ENCODE peak calls at places on chromosomes 3 and 15, in eight cellular contexts. One of them, this sample, is unnamed. For H3K27me3 and H3K9me3, the result is how much of the 10 kb centered on the place peaks cover.

GRCh38 chr3:129552287-129553050 is 9.5 kb downstream of the H1-8 start:
- DNase-seq in pancreas: no peak
- DNase-seq in BE2C: peak
- DNase-seq in neural progenitor cell: no peak
- DNase-seq in left lung: no peak
- DNase-seq in adrenal gland: no peak
- DNase-seq in PC-9: no peak
- DNase-seq in uterus: no peak
- DNase-seq in this sample: no peak

GRCh38 chr3:112074616-112075497 is 11.3 kb upstream of the C3orf52 start:
- DNase-seq in pancreas: peak
- DNase-seq in BE2C: no peak
- DNase-seq in neural progenitor cell: no peak
- DNase-seq in left lung: peak
- DNase-seq in adrenal gland: peak
- DNase-seq in PC-9: peak
- DNase-seq in uterus: no peak
- DNase-seq in this sample: peak

GRCh38 chr15:70879386-70879785 is 12.8 kb downstream of the THAP10 start:
- DNase-seq in pancreas: no peak
- DNase-seq in BE2C: no peak
- DNase-seq in neural progenitor cell: no peak
- DNase-seq in left lung: no peak
- DNase-seq in adrenal gland: no peak
- DNase-seq in PC-9: no peak
- DNase-seq in uterus: no peak
- DNase-seq in this sample: no peak

GRCh38 chr3:141485578-141486415 is 1.0 kb upstream of the RASA2 start:
- DNase-seq in pancreas: no peak
- DNase-seq in BE2C: no peak
- DNase-seq in neural progenitor cell: peak
- DNase-seq in left lung: no peak
- DNase-seq in adrenal gland: no peak
- DNase-seq in PC-9: peak
- DNase-seq in uterus: no peak
- DNase-seq in this sample: peak

GRCh38 chr3:123372789-123373534 is 75.9 kb downstream of the ADCY5 start:
- DNase-seq in pancreas: no peak
- DNase-seq in BE2C: no peak
- DNase-seq in neural progenitor cell: no peak
- DNase-seq in left lung: peak
- DNase-seq in adrenal gland: no peak
- DNase-seq in PC-9: no peak
- DNase-seq in uterus: no peak
- DNase-seq in this sample: no peak

GRCh38 chr15:33154366-33155166 is 39.9 kb downstream of the FMN1 start:
- DNase-seq in pancreas: peak
- DNase-seq in BE2C: no peak
- DNase-seq in neural progenitor cell: no peak
- DNase-seq in left lung: peak
- DNase-seq in adrenal gland: peak
- DNase-seq in PC-9: no peak
- DNase-seq in uterus: no peak
- DNase-seq in this sample: no peak

GRCh38 chr3:98732239-98733054 is 30.7 kb upstream of the ST3GAL6 start:
- DNase-seq in pancreas: peak
- DNase-seq in BE2C: peak
- DNase-seq in neural progenitor cell: peak
- DNase-seq in left lung: peak
- DNase-seq in adrenal gland: peak
- DNase-seq in PC-9: peak
- DNase-seq in uterus: peak
- DNase-seq in this sample: peak

GRCh38 chr3:31934018-31934417 is 47.0 kb downstream of the OSBPL10 start:
- DNase-seq in pancreas: no peak
- DNase-seq in BE2C: no peak
- DNase-seq in neural progenitor cell: no peak
- DNase-seq in left lung: no peak
- DNase-seq in adrenal gland: no peak
- DNase-seq in PC-9: no peak
- DNase-seq in uterus: no peak
- DNase-seq in this sample: no peak

GRCh38 chr15:55915221-55915620 is 78.2 kb downstream of the NEDD4 start:
- DNase-seq in pancreas: no peak
- DNase-seq in BE2C: no peak
- DNase-seq in neural progenitor cell: no peak
- DNase-seq in left lung: no peak
- DNase-seq in adrenal gland: no peak
- DNase-seq in PC-9: no peak
- DNase-seq in uterus: no peak
- DNase-seq in this sample: no peak

GRCh38 chr3:155890671-155891190 is 20.3 kb downstream of the GMPS start:
- DNase-seq in pancreas: no peak
- DNase-seq in BE2C: no peak
- DNase-seq in neural progenitor cell: no peak
- DNase-seq in left lung: no peak
- DNase-seq in adrenal gland: peak
- DNase-seq in PC-9: no peak
- DNase-seq in uterus: no peak
- DNase-seq in this sample: no peak

GRCh38 chr3:122188758-122189157 is 5.3 kb downstream of the CASR start:
- DNase-seq in pancreas: no peak
- DNase-seq in BE2C: no peak
- DNase-seq in neural progenitor cell: no peak
- DNase-seq in left lung: no peak
- DNase-seq in adrenal gland: no peak
- DNase-seq in PC-9: no peak
- DNase-seq in uterus: no peak
- DNase-seq in this sample: no peak

GRCh38 chr15:60326824-60327654 is 70.7 kb downstream of the ANXA2 start:
- DNase-seq in pancreas: no peak
- DNase-seq in BE2C: peak
- DNase-seq in neural progenitor cell: peak
- DNase-seq in left lung: no peak
- DNase-seq in adrenal gland: no peak
- DNase-seq in PC-9: peak
- DNase-seq in uterus: no peak
- DNase-seq in this sample: no peak

GRCh38 chr3:129597792-129598381 is 8.6 kb downstream of the PLXND1 start:
- DNase-seq in pancreas: no peak
- DNase-seq in BE2C: peak
- DNase-seq in neural progenitor cell: peak
- DNase-seq in left lung: no peak
- DNase-seq in adrenal gland: no peak
- DNase-seq in PC-9: no peak
- DNase-seq in uterus: no peak
- DNase-seq in this sample: no peak

GRCh38 chr3:195583831-195584542 is at the start of gene APOD:
- DNase-seq in pancreas: peak
- DNase-seq in BE2C: no peak
- DNase-seq in neural progenitor cell: no peak
- DNase-seq in left lung: peak
- DNase-seq in adrenal gland: no peak
- DNase-seq in PC-9: no peak
- DNase-seq in uterus: peak
- DNase-seq in this sample: peak

GRCh38 chr15:46127361-46127874 is 492.6 kb downstream of the SQOR start:
- DNase-seq in pancreas: no peak
- DNase-seq in BE2C: no peak
- DNase-seq in neural progenitor cell: no peak
- DNase-seq in left lung: no peak
- DNase-seq in adrenal gland: no peak
- DNase-seq in PC-9: no peak
- DNase-seq in uterus: no peak
- DNase-seq in this sample: no peak

GRCh38 chr3:68876112-68876713 is 56.1 kb downstream of the TAFA4 start:
- DNase-seq in pancreas: no peak
- DNase-seq in BE2C: peak
- DNase-seq in neural progenitor cell: peak
- DNase-seq in left lung: no peak
- DNase-seq in adrenal gland: peak
- DNase-seq in PC-9: peak
- DNase-seq in uterus: no peak
- DNase-seq in this sample: peak

GRCh38 chr3:134327594-134327975 is 46.7 kb downstream of the AMOTL2 start:
- DNase-seq in pancreas: no peak
- DNase-seq in BE2C: no peak
- DNase-seq in neural progenitor cell: no peak
- DNase-seq in left lung: peak
- DNase-seq in adrenal gland: no peak
- DNase-seq in PC-9: peak
- DNase-seq in uterus: no peak
- DNase-seq in this sample: peak

GRCh38 chr3:43287514-43287913 is 1.2 kb downstream of the SNRK start:
- DNase-seq in pancreas: no peak
- DNase-seq in BE2C: no peak
- DNase-seq in neural progenitor cell: no peak
- DNase-seq in left lung: no peak
- DNase-seq in adrenal gland: no peak
- DNase-seq in PC-9: no peak
- DNase-seq in uterus: no peak
- DNase-seq in this sample: no peak

DNA sequence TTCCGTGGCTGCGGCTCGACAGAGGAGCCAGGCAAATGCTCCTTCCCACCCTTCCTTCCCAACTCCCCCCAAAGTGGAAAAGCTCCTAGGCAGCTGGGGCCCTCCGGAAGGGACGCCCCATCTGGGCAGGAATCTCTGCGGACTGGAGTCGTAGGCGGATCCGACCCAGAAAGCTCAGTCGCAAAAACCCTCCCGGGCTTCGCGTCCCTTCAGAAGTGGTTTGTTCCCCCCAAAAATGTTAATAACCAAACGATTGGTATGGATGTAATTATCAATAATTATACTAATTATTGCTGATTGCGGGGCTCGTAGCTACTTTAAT is 3.8 kb downstream of the RNU6-1 start:
- DNase-seq in pancreas: no peak
- DNase-seq in BE2C: no peak
- DNase-seq in neural progenitor cell: peak
- DNase-seq in left lung: no peak
- DNase-seq in adrenal gland: no peak
- DNase-seq in PC-9: no peak
- DNase-seq in uterus: no peak
- DNase-seq in this sample: no peak
- H3K4me3 ChIP-seq in pancreas: no peak
- H3K4me3 ChIP-seq in BE2C: peak
- H3K4me3 ChIP-seq in neural progenitor cell: peak
- H3K4me3 ChIP-seq in left lung: peak
- H3K4me3 ChIP-seq in adrenal gland: no peak
- H3K4me3 ChIP-seq in PC-9: no peak
- H3K4me3 ChIP-seq in uterus: peak
- H3K4me3 ChIP-seq in this sample: no peak

DNA sequence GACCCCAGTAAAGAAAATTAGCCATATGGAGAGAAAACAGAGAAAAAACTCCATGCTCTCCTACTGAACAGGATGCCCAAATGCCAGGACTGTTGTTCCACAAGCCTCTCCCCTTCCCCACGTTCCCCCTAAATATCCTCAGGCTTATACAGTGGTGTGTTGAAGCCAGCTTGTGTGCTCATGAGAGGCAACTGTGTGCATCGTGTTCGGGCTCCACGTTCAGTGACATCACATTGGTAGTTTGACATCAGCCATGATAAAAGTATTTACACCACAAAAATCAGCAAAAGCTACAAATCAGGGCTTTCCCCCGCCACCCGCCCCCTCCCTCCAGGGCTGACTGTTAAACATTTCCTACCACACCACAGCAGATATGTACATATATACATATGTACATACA is 143.9 kb upstream of the HES1 start:
- DNase-seq in pancreas: no peak
- DNase-seq in BE2C: no peak
- DNase-seq in neural progenitor cell: no peak
- DNase-seq in left lung: no peak
- DNase-seq in adrenal gland: no peak
- DNase-seq in PC-9: no peak
- DNase-seq in uterus: no peak
- DNase-seq in this sample: no peak
- H3K27me3 ChIP-seq in pancreas: under half
- H3K27me3 ChIP-seq in BE2C: under half
- H3K27me3 ChIP-seq in neural progenitor cell: under half
- H3K27me3 ChIP-seq in left lung: under half
- H3K27me3 ChIP-seq in adrenal gland: under half
- H3K27me3 ChIP-seq in PC-9: under half
- H3K27me3 ChIP-seq in uterus: under half
- H3K27me3 ChIP-seq in this sample: under half

DNA sequence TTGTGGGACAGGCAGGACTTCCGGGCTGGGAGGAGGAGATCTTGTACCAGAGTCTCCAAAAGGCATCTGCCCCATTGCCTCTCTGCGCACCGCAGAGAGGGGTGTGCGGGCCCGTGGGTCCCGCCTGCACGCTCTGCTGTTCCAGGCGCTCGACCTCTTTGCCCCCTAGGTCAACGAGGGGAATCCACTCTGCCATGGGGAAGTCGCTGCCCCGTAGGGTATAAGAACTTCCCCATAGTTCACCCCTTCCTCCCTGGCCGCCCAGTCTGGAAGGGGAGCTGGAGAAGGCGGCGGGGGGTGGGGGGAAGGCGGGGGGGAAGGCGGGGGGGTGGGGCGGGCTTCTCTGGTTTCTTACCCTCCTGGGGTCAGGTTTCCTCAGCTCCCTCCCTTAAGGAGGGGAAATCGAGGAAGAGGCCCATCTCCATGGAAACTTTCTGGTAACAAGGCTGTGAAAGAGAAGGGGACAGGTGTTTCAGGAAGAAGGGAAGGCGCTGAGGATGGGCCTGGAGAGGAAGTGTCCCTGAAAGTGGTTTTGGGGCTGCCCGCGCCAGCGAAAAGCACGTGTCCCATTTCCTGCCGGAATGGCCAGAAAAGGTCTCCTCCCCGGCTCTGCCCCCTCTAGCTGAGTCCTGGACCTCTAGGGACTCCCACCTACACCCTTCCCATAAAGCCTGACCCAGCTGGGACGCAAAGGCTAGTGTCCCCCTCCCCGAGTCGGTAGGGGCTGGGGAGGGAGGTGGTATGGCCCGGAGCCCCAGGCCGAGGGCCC is 27.5 kb downstream of the NR1I2 start:
- DNase-seq in pancreas: no peak
- DNase-seq in BE2C: no peak
- DNase-seq in neural progenitor cell: no peak
- DNase-seq in left lung: no peak
- DNase-seq in adrenal gland: no peak
- DNase-seq in PC-9: no peak
- DNase-seq in uterus: no peak
- DNase-seq in this sample: no peak
- H3K9me3 ChIP-seq in pancreas: under half
- H3K9me3 ChIP-seq in BE2C: under half
- H3K9me3 ChIP-seq in neural progenitor cell: under half
- H3K9me3 ChIP-seq in left lung: under half
- H3K9me3 ChIP-seq in adrenal gland: under half
- H3K9me3 ChIP-seq in PC-9: under half
- H3K9me3 ChIP-seq in uterus: under half
- H3K9me3 ChIP-seq in this sample: under half

DNA sequence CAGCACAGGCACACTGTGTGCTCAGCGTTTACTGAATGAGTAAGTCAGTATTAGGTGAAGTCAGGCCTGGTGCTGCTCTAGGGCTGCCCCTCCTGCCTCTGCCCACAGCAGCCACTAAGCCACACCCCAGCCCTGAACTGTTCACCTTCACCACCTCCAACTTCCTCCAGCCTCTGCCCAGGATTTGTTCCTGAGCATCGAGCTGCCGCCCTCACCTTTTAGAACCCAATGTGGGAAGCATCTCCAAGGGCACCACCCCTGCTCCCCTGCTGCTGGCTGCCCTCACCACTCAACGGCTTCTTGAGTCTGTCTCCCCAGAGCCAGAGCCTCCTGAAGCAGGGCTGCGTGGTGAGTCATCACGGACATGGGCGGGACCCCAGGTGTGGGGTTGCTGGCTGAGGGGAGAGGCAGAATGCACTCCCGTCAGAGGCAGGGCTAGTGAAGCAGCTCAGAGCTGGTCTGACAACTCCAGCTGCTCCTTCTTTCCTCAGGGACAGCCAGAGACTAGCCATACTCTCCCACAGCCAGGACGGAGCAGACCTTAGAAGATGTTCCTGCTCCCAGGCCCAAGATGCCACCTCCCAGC is 5.8 kb downstream of the HYAL2 start:
- DNase-seq in pancreas: no peak
- DNase-seq in BE2C: no peak
- DNase-seq in neural progenitor cell: no peak
- DNase-seq in left lung: peak
- DNase-seq in adrenal gland: peak
- DNase-seq in PC-9: peak
- DNase-seq in uterus: peak
- DNase-seq in this sample: peak
- H3K4me3 ChIP-seq in pancreas: no peak
- H3K4me3 ChIP-seq in BE2C: no peak
- H3K4me3 ChIP-seq in neural progenitor cell: no peak
- H3K4me3 ChIP-seq in left lung: peak
- H3K4me3 ChIP-seq in adrenal gland: no peak
- H3K4me3 ChIP-seq in PC-9: peak
- H3K4me3 ChIP-seq in uterus: no peak
- H3K4me3 ChIP-seq in this sample: no peak